ENCODE peak calls at places on chromosomes 16 and 17, in ten cellular contexts. Z is sciatic nerve; D is Kasumi-1; L is colonic mucosa; P is stimulated activated CD4-positive, alpha-beta T cell treated with anti-CD3 and anti-CD28 coated beads, Interleukin-12 subunit alpha, Interleukin-12 subunit beta, amount 100 ng/mL, for 4 hours; K is head of caudate nucleus; Y is M059J; F is dorsolateral prefrontal cortex; X is fibroblast of gingiva; Q is NCI-H1092 treated with DMSO at 0.1 percent for 48 hours. G is an unnamed sample.

GRCh38 chr16:13919330-13919682 is 648 bp upstream of the ERCC4 start:
- DNase-seq in Z (no peak), D (peak), L (peak), P (no peak), K (no peak), Y (peak), F (no peak), X (peak), Q (peak), G (peak)

GRCh38 chr17:80656590-80656989 is 112.0 kb downstream of the RPTOR start:
- DNase-seq in Z (no peak), D (no peak), L (no peak), P (no peak), K (peak), Y (no peak), F (no peak), X (no peak), Q (no peak), G (no peak)

GRCh38 chr17:29583324-29584248 is 5.9 kb downstream of the GIT1 start:
- DNase-seq in Z (no peak), D (no peak), L (no peak), P (no peak), K (no peak), Y (no peak), F (no peak), X (no peak), Q (no peak), G (no peak)

GRCh38 chr17:82170412-82170961 is 42.2 kb downstream of the CCDC57 start:
- DNase-seq in Z (no peak), D (peak), L (no peak), P (no peak), K (no peak), Y (no peak), F (no peak), X (no peak), Q (no peak), G (no peak)

GRCh38 chr17:3732171-3732570 is 8.5 kb downstream of the HASPIN start:
- DNase-seq in Z (no peak), D (no peak), L (no peak), P (no peak), K (no peak), Y (no peak), F (no peak), X (peak), Q (no peak), G (no peak)

GRCh38 chr17:46264456-46265198 is 30.3 kb upstream of the LRRC37A start:
- DNase-seq in Z (no peak), D (no peak), L (no peak), P (no peak), K (no peak), Y (peak), F (no peak), X (peak), Q (no peak), G (peak)

GRCh38 chr16:54931757-54932660 is 1.3 kb downstream of the IRX5 start:
- DNase-seq in Z (no peak), D (no peak), L (no peak), P (no peak), K (no peak), Y (no peak), F (no peak), X (peak), Q (no peak), G (no peak)

GRCh38 chr16:2054543-2055245 is 6.9 kb downstream of the TSC2 start:
- DNase-seq in Z (no peak), D (no peak), L (peak), P (no peak), K (no peak), Y (no peak), F (no peak), X (no peak), Q (no peak), G (no peak)

GRCh38 chr17:66834919-66835454 is at the start of gene CACNG5:
- DNase-seq in Z (no peak), D (no peak), L (no peak), P (no peak), K (no peak), Y (no peak), F (no peak), X (no peak), Q (peak), G (no peak)

GRCh38 chr17:77862890-77863813 is 95.4 kb upstream of the TNRC6C start:
- DNase-seq in Z (no peak), D (no peak), L (no peak), P (no peak), K (no peak), Y (peak), F (no peak), X (no peak), Q (no peak), G (no peak)

GRCh38 chr17:50186661-50187402 is 14.6 kb downstream of the COL1A1 start:
- DNase-seq in Z (no peak), D (no peak), L (no peak), P (no peak), K (no peak), Y (no peak), F (no peak), X (peak), Q (no peak), G (no peak)

GRCh38 chr17:13704333-13704732 is 102.6 kb upstream of the HS3ST3A1 start:
- DNase-seq in Z (no peak), D (no peak), L (no peak), P (no peak), K (no peak), Y (peak), F (no peak), X (no peak), Q (no peak), G (no peak)

GRCh38 chr17:78130439-78131101 is at the start of gene TMC8:
- DNase-seq in Z (peak), D (peak), L (no peak), P (no peak), K (peak), Y (no peak), F (no peak), X (no peak), Q (no peak), G (no peak)

GRCh38 chr17:64470676-64471075 is 21.8 kb downstream of the MILR1 start:
- DNase-seq in Z (no peak), D (no peak), L (no peak), P (no peak), K (no peak), Y (no peak), F (no peak), X (no peak), Q (no peak), G (no peak)

GRCh38 chr16:80733366-80733901 is 71.0 kb downstream of the CDYL2 start:
- DNase-seq in Z (no peak), D (no peak), L (no peak), P (no peak), K (no peak), Y (peak), F (no peak), X (no peak), Q (no peak), G (no peak)

GRCh38 chr16:9364721-9365693 is 273.6 kb downstream of the HAPSTR1 start:
- DNase-seq in Z (peak), D (no peak), L (peak), P (no peak), K (peak), Y (no peak), F (peak), X (no peak), Q (no peak), G (no peak)

GRCh38 chr17:14904406-14904805 is 360.7 kb downstream of the PMP22 start:
- DNase-seq in Z (no peak), D (no peak), L (no peak), P (no peak), K (no peak), Y (no peak), F (no peak), X (no peak), Q (no peak), G (no peak)

GRCh38 chr17:17913695-17914332 is 58.4 kb downstream of the TOM1L2 start:
- DNase-seq in Z (peak), D (peak), L (peak), P (peak), K (peak), Y (peak), F (no peak), X (peak), Q (no peak), G (peak)

GRCh38 chr17:79789943-79790804 is 6.7 kb downstream of the CBX8 start:
- DNase-seq in Z (no peak), D (peak), L (no peak), P (peak), K (peak), Y (peak), F (no peak), X (no peak), Q (peak), G (no peak)

GRCh38 chr16:4329354-4329775 is 13.5 kb downstream of the GLIS2 start:
- DNase-seq in Z (no peak), D (no peak), L (no peak), P (no peak), K (no peak), Y (no peak), F (no peak), X (no peak), Q (no peak), G (no peak)

GRCh38 chr17:81960130-81960958 is 643 bp downstream of the NOTUM start:
- DNase-seq in Z (no peak), D (no peak), L (no peak), P (peak), K (no peak), Y (no peak), F (no peak), X (no peak), Q (no peak), G (no peak)

GRCh38 chr16:55392701-55393100 is 68.7 kb downstream of the IRX6 start:
- DNase-seq in Z (no peak), D (no peak), L (no peak), P (no peak), K (no peak), Y (no peak), F (no peak), X (no peak), Q (no peak), G (no peak)

GRCh38 chr17:6231886-6232767 is 161.9 kb downstream of the WSCD1 start:
- DNase-seq in Z (no peak), D (no peak), L (no peak), P (no peak), K (no peak), Y (peak), F (no peak), X (no peak), Q (no peak), G (no peak)

GRCh38 chr17:4607773-4608187 is 23.5 kb downstream of the SMTNL2 start:
- DNase-seq in Z (peak), D (peak), L (peak), P (no peak), K (peak), Y (peak), F (no peak), X (no peak), Q (no peak), G (peak)

GRCh38 chr17:31318298-31319190 is 2.9 kb downstream of the EVI2A start:
- DNase-seq in Z (peak), D (peak), L (peak), P (no peak), K (peak), Y (peak), F (peak), X (peak), Q (no peak), G (no peak)

GRCh38 chr16:68658258-68658973 is 13.3 kb downstream of the CDH3 start:
- DNase-seq in Z (no peak), D (no peak), L (peak), P (no peak), K (no peak), Y (peak), F (no peak), X (peak), Q (no peak), G (peak)

GRCh38 chr17:79036181-79036580 is 12.2 kb downstream of the C1QTNF1 start:
- DNase-seq in Z (peak), D (no peak), L (no peak), P (no peak), K (no peak), Y (no peak), F (no peak), X (no peak), Q (no peak), G (no peak)

GRCh38 chr16:86199871-86200700 is 301.1 kb downstream of the IRF8 start:
- DNase-seq in Z (no peak), D (no peak), L (no peak), P (no peak), K (no peak), Y (no peak), F (no peak), X (no peak), Q (no peak), G (no peak)

GRCh38 chr16:56632160-56632847 is at the start of gene MT1M:
- DNase-seq in Z (peak), D (no peak), L (no peak), P (no peak), K (peak), Y (peak), F (no peak), X (peak), Q (no peak), G (no peak)

GRCh38 chr17:64992325-64992802 is 64.2 kb downstream of the GNA13 start:
- DNase-seq in Z (no peak), D (no peak), L (no peak), P (no peak), K (no peak), Y (peak), F (no peak), X (no peak), Q (no peak), G (peak)

GRCh38 chr16:13928644-13929043 is 8.7 kb downstream of the ERCC4 start:
- DNase-seq in Z (no peak), D (no peak), L (no peak), P (no peak), K (no peak), Y (no peak), F (no peak), X (no peak), Q (no peak), G (no peak)

GRCh38 chr17:63041251-63041650 is 75.2 kb downstream of the TANC2 start:
- DNase-seq in Z (no peak), D (no peak), L (no peak), P (no peak), K (no peak), Y (no peak), F (no peak), X (no peak), Q (no peak), G (no peak)

GRCh38 chr17:50164697-50164988 is 1.2 kb upstream of the SGCA start:
- DNase-seq in Z (no peak), D (no peak), L (no peak), P (no peak), K (no peak), Y (no peak), F (no peak), X (no peak), Q (no peak), G (no peak)

GRCh38 chr17:8707591-8708453 is 36.8 kb downstream of the CCDC42 start:
- DNase-seq in Z (peak), D (peak), L (no peak), P (no peak), K (no peak), Y (no peak), F (no peak), X (no peak), Q (no peak), G (no peak)

GRCh38 chr16:23469814-23470213 is 16.8 kb upstream of the COG7 start:
- DNase-seq in Z (no peak), D (no peak), L (no peak), P (no peak), K (no peak), Y (peak), F (no peak), X (no peak), Q (no peak), G (peak)

GRCh38 chr17:66518677-66519076 is 216.3 kb downstream of the PRKCA start:
- DNase-seq in Z (no peak), D (no peak), L (no peak), P (no peak), K (no peak), Y (peak), F (no peak), X (no peak), Q (no peak), G (no peak)

GRCh38 chr17:60534010-60534555 is 8.0 kb upstream of the APPBP2 start:
- DNase-seq in Z (no peak), D (no peak), L (no peak), P (no peak), K (no peak), Y (no peak), F (no peak), X (peak), Q (no peak), G (no peak)